ENCODE peak calls at places on chromosomes 13 and 19, in four cellular contexts. One of them, this sample, is unnamed.

GRCh38 chr19:44824758-44825157 is 15.9 kb downstream of the BCAM start:
- DNase-seq in NCI-H2081: peak
- DNase-seq in T-helper 2 cell: no peak
- DNase-seq in activated CD4-positive, alpha-beta T cell treated with anti-CD3 and anti-CD28 coated beads, Interleukin-2, amount 50 U/mL, for 48 hours: no peak
- DNase-seq in this sample: no peak

GRCh38 chr13:49935171-49936084 is 712 bp downstream of the SPRYD7 start:
- DNase-seq in NCI-H2081: peak
- DNase-seq in T-helper 2 cell: peak
- DNase-seq in activated CD4-positive, alpha-beta T cell treated with anti-CD3 and anti-CD28 coated beads, Interleukin-2, amount 50 U/mL, for 48 hours: peak
- DNase-seq in this sample: peak

GRCh38 chr13:105579821-105580707 is 955.4 kb downstream of the EFNB2 start:
- DNase-seq in activated CD4-positive, alpha-beta T cell treated with anti-CD3 and anti-CD28 coated beads, Interleukin-2, amount 50 U/mL, for 48 hours: no peak
- DNase-seq in NCI-H2081: no peak
- DNase-seq in T-helper 2 cell: no peak
- DNase-seq in this sample: no peak

GRCh38 chr13:71358218-71358617 is 508.8 kb downstream of the DACH1 start:
- DNase-seq in T-helper 2 cell: no peak
- DNase-seq in activated CD4-positive, alpha-beta T cell treated with anti-CD3 and anti-CD28 coated beads, Interleukin-2, amount 50 U/mL, for 48 hours: no peak
- DNase-seq in NCI-H2081: no peak
- DNase-seq in this sample: no peak

GRCh38 chr19:18847516-18848463 is 16.0 kb downstream of the UPF1 start:
- DNase-seq in activated CD4-positive, alpha-beta T cell treated with anti-CD3 and anti-CD28 coated beads, Interleukin-2, amount 50 U/mL, for 48 hours: no peak
- DNase-seq in NCI-H2081: no peak
- DNase-seq in T-helper 2 cell: no peak
- DNase-seq in this sample: no peak

GRCh38 chr19:19064098-19064722 is 416 bp downstream of the SLC25A42 start:
- DNase-seq in T-helper 2 cell: no peak
- DNase-seq in NCI-H2081: no peak
- DNase-seq in activated CD4-positive, alpha-beta T cell treated with anti-CD3 and anti-CD28 coated beads, Interleukin-2, amount 50 U/mL, for 48 hours: no peak
- DNase-seq in this sample: no peak

GRCh38 chr19:46369817-46370216 is 22.9 kb downstream of the PPP5C start:
- DNase-seq in activated CD4-positive, alpha-beta T cell treated with anti-CD3 and anti-CD28 coated beads, Interleukin-2, amount 50 U/mL, for 48 hours: no peak
- DNase-seq in T-helper 2 cell: no peak
- DNase-seq in NCI-H2081: no peak
- DNase-seq in this sample: no peak

GRCh38 chr19:54209748-54210494 is 9.3 kb downstream of the RPS9 start:
- DNase-seq in NCI-H2081: peak
- DNase-seq in T-helper 2 cell: no peak
- DNase-seq in activated CD4-positive, alpha-beta T cell treated with anti-CD3 and anti-CD28 coated beads, Interleukin-2, amount 50 U/mL, for 48 hours: peak
- DNase-seq in this sample: no peak

GRCh38 chr13:114069376-114070097 is 62.9 kb downstream of the RASA3 start:
- DNase-seq in NCI-H2081: no peak
- DNase-seq in activated CD4-positive, alpha-beta T cell treated with anti-CD3 and anti-CD28 coated beads, Interleukin-2, amount 50 U/mL, for 48 hours: no peak
- DNase-seq in T-helper 2 cell: no peak
- DNase-seq in this sample: no peak

GRCh38 chr13:97588993-97589392 is 155.0 kb downstream of the RAP2A start:
- DNase-seq in T-helper 2 cell: no peak
- DNase-seq in NCI-H2081: no peak
- DNase-seq in activated CD4-positive, alpha-beta T cell treated with anti-CD3 and anti-CD28 coated beads, Interleukin-2, amount 50 U/mL, for 48 hours: no peak
- DNase-seq in this sample: no peak

GRCh38 chr19:41774515-41774980 is 19.2 kb downstream of the CEACAM6 start:
- DNase-seq in NCI-H2081: peak
- DNase-seq in T-helper 2 cell: no peak
- DNase-seq in activated CD4-positive, alpha-beta T cell treated with anti-CD3 and anti-CD28 coated beads, Interleukin-2, amount 50 U/mL, for 48 hours: peak
- DNase-seq in this sample: no peak

GRCh38 chr13:111612918-111613317 is 292.5 kb downstream of the TEX29 start:
- DNase-seq in activated CD4-positive, alpha-beta T cell treated with anti-CD3 and anti-CD28 coated beads, Interleukin-2, amount 50 U/mL, for 48 hours: no peak
- DNase-seq in NCI-H2081: no peak
- DNase-seq in T-helper 2 cell: no peak
- DNase-seq in this sample: no peak

GRCh38 chr19:46840157-46840942 is 10.3 kb downstream of the AP2S1 start:
- DNase-seq in T-helper 2 cell: peak
- DNase-seq in NCI-H2081: peak
- DNase-seq in activated CD4-positive, alpha-beta T cell treated with anti-CD3 and anti-CD28 coated beads, Interleukin-2, amount 50 U/mL, for 48 hours: peak
- DNase-seq in this sample: peak

GRCh38 chr13:33543089-33543459 is 257.5 kb upstream of the STARD13 start:
- DNase-seq in activated CD4-positive, alpha-beta T cell treated with anti-CD3 and anti-CD28 coated beads, Interleukin-2, amount 50 U/mL, for 48 hours: no peak
- DNase-seq in T-helper 2 cell: no peak
- DNase-seq in NCI-H2081: no peak
- DNase-seq in this sample: no peak

GRCh38 chr19:18606281-18607221 is at the start of gene CRLF1:
- DNase-seq in activated CD4-positive, alpha-beta T cell treated with anti-CD3 and anti-CD28 coated beads, Interleukin-2, amount 50 U/mL, for 48 hours: no peak
- DNase-seq in NCI-H2081: no peak
- DNase-seq in T-helper 2 cell: no peak
- DNase-seq in this sample: no peak

GRCh38 chr13:110010433-110011135 is 224.2 kb upstream of the IRS2 start:
- DNase-seq in NCI-H2081: no peak
- DNase-seq in activated CD4-positive, alpha-beta T cell treated with anti-CD3 and anti-CD28 coated beads, Interleukin-2, amount 50 U/mL, for 48 hours: no peak
- DNase-seq in T-helper 2 cell: no peak
- DNase-seq in this sample: no peak

GRCh38 chr19:56721714-56722113 is 50.2 kb upstream of the ZNF835 start:
- DNase-seq in T-helper 2 cell: no peak
- DNase-seq in activated CD4-positive, alpha-beta T cell treated with anti-CD3 and anti-CD28 coated beads, Interleukin-2, amount 50 U/mL, for 48 hours: no peak
- DNase-seq in NCI-H2081: no peak
- DNase-seq in this sample: no peak

GRCh38 chr19:5369962-5370367 is 29.4 kb upstream of the PTPRS start:
- DNase-seq in T-helper 2 cell: no peak
- DNase-seq in NCI-H2081: peak
- DNase-seq in activated CD4-positive, alpha-beta T cell treated with anti-CD3 and anti-CD28 coated beads, Interleukin-2, amount 50 U/mL, for 48 hours: peak
- DNase-seq in this sample: peak

GRCh38 chr19:7986321-7987083 is 18.9 kb downstream of the ELAVL1 start:
- DNase-seq in NCI-H2081: peak
- DNase-seq in T-helper 2 cell: no peak
- DNase-seq in activated CD4-positive, alpha-beta T cell treated with anti-CD3 and anti-CD28 coated beads, Interleukin-2, amount 50 U/mL, for 48 hours: no peak
- DNase-seq in this sample: no peak

GRCh38 chr13:42345367-42345766 is 73.4 kb downstream of the AKAP11 start:
- DNase-seq in NCI-H2081: no peak
- DNase-seq in T-helper 2 cell: no peak
- DNase-seq in activated CD4-positive, alpha-beta T cell treated with anti-CD3 and anti-CD28 coated beads, Interleukin-2, amount 50 U/mL, for 48 hours: no peak
- DNase-seq in this sample: no peak

GRCh38 chr19:55679343-55680257 is 4.6 kb downstream of the EPN1 start:
- DNase-seq in T-helper 2 cell: no peak
- DNase-seq in activated CD4-positive, alpha-beta T cell treated with anti-CD3 and anti-CD28 coated beads, Interleukin-2, amount 50 U/mL, for 48 hours: peak
- DNase-seq in NCI-H2081: no peak
- DNase-seq in this sample: no peak

GRCh38 chr19:42363614-42364346 is 26.3 kb downstream of the CNFN start:
- DNase-seq in NCI-H2081: no peak
- DNase-seq in activated CD4-positive, alpha-beta T cell treated with anti-CD3 and anti-CD28 coated beads, Interleukin-2, amount 50 U/mL, for 48 hours: no peak
- DNase-seq in T-helper 2 cell: no peak
- DNase-seq in this sample: no peak

GRCh38 chr13:30016398-30016797 is 166.0 kb upstream of the UBL3 start:
- DNase-seq in T-helper 2 cell: no peak
- DNase-seq in activated CD4-positive, alpha-beta T cell treated with anti-CD3 and anti-CD28 coated beads, Interleukin-2, amount 50 U/mL, for 48 hours: no peak
- DNase-seq in NCI-H2081: no peak
- DNase-seq in this sample: no peak

GRCh38 chr19:18503971-18504885 is 17.6 kb downstream of the ELL start:
- DNase-seq in activated CD4-positive, alpha-beta T cell treated with anti-CD3 and anti-CD28 coated beads, Interleukin-2, amount 50 U/mL, for 48 hours: no peak
- DNase-seq in NCI-H2081: no peak
- DNase-seq in T-helper 2 cell: no peak
- DNase-seq in this sample: no peak

GRCh38 chr19:19306191-19306590 is 14.1 kb downstream of the SUGP1 start:
- DNase-seq in T-helper 2 cell: no peak
- DNase-seq in NCI-H2081: no peak
- DNase-seq in activated CD4-positive, alpha-beta T cell treated with anti-CD3 and anti-CD28 coated beads, Interleukin-2, amount 50 U/mL, for 48 hours: no peak
- DNase-seq in this sample: no peak

GRCh38 chr19:50909240-50910070 is 1.7 kb downstream of the KLK4 start:
- DNase-seq in NCI-H2081: peak
- DNase-seq in T-helper 2 cell: no peak
- DNase-seq in activated CD4-positive, alpha-beta T cell treated with anti-CD3 and anti-CD28 coated beads, Interleukin-2, amount 50 U/mL, for 48 hours: peak
- DNase-seq in this sample: peak

GRCh38 chr19:35268546-35269424 is at the start of gene USF2:
- DNase-seq in NCI-H2081: peak
- DNase-seq in T-helper 2 cell: peak
- DNase-seq in activated CD4-positive, alpha-beta T cell treated with anti-CD3 and anti-CD28 coated beads, Interleukin-2, amount 50 U/mL, for 48 hours: peak
- DNase-seq in this sample: peak

GRCh38 chr13:78593652-78594494 is 9.5 kb downstream of the POU4F1 start:
- DNase-seq in NCI-H2081: peak
- DNase-seq in T-helper 2 cell: no peak
- DNase-seq in activated CD4-positive, alpha-beta T cell treated with anti-CD3 and anti-CD28 coated beads, Interleukin-2, amount 50 U/mL, for 48 hours: no peak
- DNase-seq in this sample: no peak

GRCh38 chr13:104015646-104016396 is 949.6 kb upstream of the SLC10A2 start:
- DNase-seq in T-helper 2 cell: no peak
- DNase-seq in activated CD4-positive, alpha-beta T cell treated with anti-CD3 and anti-CD28 coated beads, Interleukin-2, amount 50 U/mL, for 48 hours: no peak
- DNase-seq in NCI-H2081: no peak
- DNase-seq in this sample: no peak

GRCh38 chr19:4831351-4832340 is at the start of gene TICAM1:
- DNase-seq in T-helper 2 cell: peak
- DNase-seq in NCI-H2081: peak
- DNase-seq in activated CD4-positive, alpha-beta T cell treated with anti-CD3 and anti-CD28 coated beads, Interleukin-2, amount 50 U/mL, for 48 hours: peak
- DNase-seq in this sample: peak

GRCh38 chr13:62309904-62310303 is 894.3 kb upstream of the PCDH20 start:
- DNase-seq in NCI-H2081: no peak
- DNase-seq in T-helper 2 cell: no peak
- DNase-seq in activated CD4-positive, alpha-beta T cell treated with anti-CD3 and anti-CD28 coated beads, Interleukin-2, amount 50 U/mL, for 48 hours: no peak
- DNase-seq in this sample: no peak

GRCh38 chr13:39159971-39160370 is 121.7 kb downstream of the NHLRC3 start:
- DNase-seq in NCI-H2081: no peak
- DNase-seq in T-helper 2 cell: no peak
- DNase-seq in activated CD4-positive, alpha-beta T cell treated with anti-CD3 and anti-CD28 coated beads, Interleukin-2, amount 50 U/mL, for 48 hours: no peak
- DNase-seq in this sample: no peak

GRCh38 chr19:35109395-35110112 is 6.1 kb upstream of the FXYD3 start:
- DNase-seq in NCI-H2081: no peak
- DNase-seq in T-helper 2 cell: no peak
- DNase-seq in activated CD4-positive, alpha-beta T cell treated with anti-CD3 and anti-CD28 coated beads, Interleukin-2, amount 50 U/mL, for 48 hours: no peak
- DNase-seq in this sample: no peak

GRCh38 chr19:41821003-41821735 is 23.3 kb downstream of the LYPD4 start:
- DNase-seq in T-helper 2 cell: no peak
- DNase-seq in NCI-H2081: peak
- DNase-seq in activated CD4-positive, alpha-beta T cell treated with anti-CD3 and anti-CD28 coated beads, Interleukin-2, amount 50 U/mL, for 48 hours: peak
- DNase-seq in this sample: no peak

GRCh38 chr19:36097036-36097435 is 13.9 kb upstream of the OVOL3 start:
- DNase-seq in activated CD4-positive, alpha-beta T cell treated with anti-CD3 and anti-CD28 coated beads, Interleukin-2, amount 50 U/mL, for 48 hours: no peak
- DNase-seq in NCI-H2081: no peak
- DNase-seq in T-helper 2 cell: no peak
- DNase-seq in this sample: no peak

GRCh38 chr13:99403458-99403971 is 96.3 kb upstream of the GPR183 start:
- DNase-seq in NCI-H2081: no peak
- DNase-seq in activated CD4-positive, alpha-beta T cell treated with anti-CD3 and anti-CD28 coated beads, Interleukin-2, amount 50 U/mL, for 48 hours: no peak
- DNase-seq in T-helper 2 cell: no peak
- DNase-seq in this sample: no peak

GRCh38 chr19:7926727-7927604 is 1.0 kb upstream of the CTXN1 start:
- DNase-seq in T-helper 2 cell: no peak
- DNase-seq in activated CD4-positive, alpha-beta T cell treated with anti-CD3 and anti-CD28 coated beads, Interleukin-2, amount 50 U/mL, for 48 hours: no peak
- DNase-seq in NCI-H2081: no peak
- DNase-seq in this sample: no peak

GRCh38 chr13:40916207-40916998 is 102.7 kb downstream of the ELF1 start:
- DNase-seq in T-helper 2 cell: no peak
- DNase-seq in NCI-H2081: no peak
- DNase-seq in activated CD4-positive, alpha-beta T cell treated with anti-CD3 and anti-CD28 coated beads, Interleukin-2, amount 50 U/mL, for 48 hours: no peak
- DNase-seq in this sample: no peak

GRCh38 chr13:57409656-57410055 is 221.9 kb upstream of the PCDH17 start:
- DNase-seq in NCI-H2081: no peak
- DNase-seq in activated CD4-positive, alpha-beta T cell treated with anti-CD3 and anti-CD28 coated beads, Interleukin-2, amount 50 U/mL, for 48 hours: no peak
- DNase-seq in T-helper 2 cell: no peak
- DNase-seq in this sample: no peak

GRCh38 chr13:39297664-39298171 is 259.5 kb downstream of the NHLRC3 start:
- DNase-seq in activated CD4-positive, alpha-beta T cell treated with anti-CD3 and anti-CD28 coated beads, Interleukin-2, amount 50 U/mL, for 48 hours: no peak
- DNase-seq in NCI-H2081: no peak
- DNase-seq in T-helper 2 cell: no peak
- DNase-seq in this sample: no peak